ENCODE peak calls at places on chromosomes 12 and 14, in seven cellular contexts. X is heart left ventricle, G is right lobe of liver, U is neural progenitor cell, P is adrenal gland, F is heart right ventricle, R is PC-3. V is an unnamed sample. For H3K4me1, the result is how much of the 10 kb centered on the place peaks cover.

GRCh38 chr12:127108360-127109215 is 1158.4 kb upstream of the TMEM132C start:
- DNase-seq in X (peak), F (peak), R (peak), U (peak), P (peak), G (peak), V (peak)

GRCh38 chr12:28130625-28131598 is 59.3 kb upstream of the CCDC91 start:
- DNase-seq in F (peak), U (no peak), R (peak), X (peak), G (no peak), P (peak), V (peak)

GRCh38 chr14:93954516-93954830 is 21.9 kb downstream of the ASB2 start:
- DNase-seq in R (no peak), G (no peak), U (no peak), F (no peak), P (no peak), X (no peak), V (no peak)

GRCh38 chr12:109577311-109577710 is 3.7 kb downstream of the MVK start:
- DNase-seq in U (no peak), P (no peak), X (no peak), G (no peak), R (no peak), F (no peak), V (no peak)

GRCh38 chr14:69953266-69953905 is 74.2 kb downstream of the SMOC1 start:
- DNase-seq in R (no peak), F (no peak), G (no peak), U (no peak), X (no peak), P (no peak), V (no peak)

GRCh38 chr12:26204612-26205289 is 9.4 kb downstream of the SSPN start:
- DNase-seq in F (no peak), P (no peak), U (no peak), R (no peak), X (no peak), G (no peak), V (no peak)

GRCh38 chr14:74585406-74586335 is 26.4 kb downstream of the LTBP2 start:
- DNase-seq in P (no peak), X (peak), R (no peak), F (no peak), U (no peak), G (no peak), V (no peak)

GRCh38 chr14:56390859-56391258 is 188.7 kb upstream of the TMEM260 start:
- DNase-seq in R (peak), G (no peak), X (no peak), P (no peak), U (no peak), F (no peak), V (peak)

GRCh38 chr14:88181072-88181471 is 142.0 kb downstream of the KCNK10 start:
- DNase-seq in R (peak), U (no peak), G (no peak), F (no peak), X (no peak), P (no peak), V (no peak)

GRCh38 chr12:88946377-88946997 is 366.2 kb upstream of the KITLG start:
- DNase-seq in P (no peak), G (no peak), U (no peak), F (peak), X (peak), R (no peak), V (peak)

GRCh38 chr12:131223791-131224567 is 270.3 kb downstream of the ADGRD1 start:
- DNase-seq in X (no peak), G (no peak), U (no peak), P (no peak), F (no peak), R (peak), V (no peak)

GRCh38 chr12:21656931-21657335 is 709 bp downstream of the LDHB start:
- DNase-seq in P (peak), U (peak), R (peak), F (peak), X (peak), G (no peak), V (peak)

GRCh38 chr12:83864064-83864463 is 1048.5 kb downstream of the SLC6A15 start:
- DNase-seq in G (no peak), U (no peak), P (no peak), F (no peak), X (no peak), R (peak), V (no peak)

GRCh38 chr14:65599375-65599774 is 186.8 kb downstream of the FUT8 start:
- DNase-seq in X (no peak), R (peak), G (no peak), P (no peak), F (no peak), U (no peak), V (no peak)

GRCh38 chr14:31950760-31951637 is 126.1 kb upstream of the ARHGAP5 start:
- DNase-seq in P (no peak), R (peak), X (peak), F (peak), U (peak), G (no peak), V (no peak)

GRCh38 chr14:93072659-93073365 is 42.9 kb downstream of the ITPK1 start:
- DNase-seq in X (no peak), P (no peak), G (no peak), F (no peak), U (no peak), R (no peak), V (no peak)

GRCh38 chr14:97299661-97300060 is 502.5 kb downstream of the VRK1 start:
- DNase-seq in R (no peak), P (no peak), G (no peak), X (no peak), U (peak), F (no peak), V (peak)

GRCh38 chr12:1517007-1517406 is 77.4 kb downstream of the FBXL14 start:
- DNase-seq in F (no peak), P (no peak), U (peak), X (no peak), G (no peak), R (peak), V (peak)

GRCh38 chr14:91330111-91330696 is 85.7 kb upstream of the GPR68 start:
- DNase-seq in G (no peak), R (no peak), P (no peak), F (no peak), U (no peak), X (no peak), V (no peak)

GRCh38 chr14:35355981-35356839 is 48.3 kb downstream of the NFKBIA start:
- DNase-seq in G (peak), U (no peak), P (no peak), X (no peak), R (peak), F (no peak), V (peak)

GRCh38 chr12:114918535-114919233 is 234.7 kb upstream of the TBX3 start:
- DNase-seq in R (peak), X (no peak), P (no peak), U (no peak), F (no peak), G (no peak), V (no peak)

GRCh38 chr14:77258566-77258965 is 12.4 kb downstream of the NGB start:
- DNase-seq in X (no peak), P (no peak), R (no peak), U (no peak), G (no peak), F (no peak), V (no peak)

GRCh38 chr12:88472775-88473174 is 107.5 kb downstream of the KITLG start:
- DNase-seq in G (no peak), P (no peak), F (no peak), R (peak), X (no peak), U (no peak), V (no peak)

GRCh38 chr12:508795-509194 is 49.1 kb downstream of the B4GALNT3 start:
- DNase-seq in U (no peak), P (no peak), G (no peak), F (no peak), X (no peak), R (peak), V (no peak)

GRCh38 chr12:8956073-8956472 is 6.6 kb upstream of the M6PR start:
- DNase-seq in X (no peak), U (no peak), G (no peak), R (no peak), P (no peak), F (no peak), V (no peak)

GRCh38 chr12:130880411-130880885 is 8.6 kb downstream of the RAN start:
- DNase-seq in R (no peak), P (no peak), F (no peak), U (no peak), G (no peak), X (no peak), V (no peak)

GRCh38 chr14:75911883-75912282 is 69.9 kb downstream of the TGFB3 start:
- DNase-seq in G (no peak), R (no peak), P (no peak), U (peak), X (no peak), F (no peak), V (no peak)

DNA sequence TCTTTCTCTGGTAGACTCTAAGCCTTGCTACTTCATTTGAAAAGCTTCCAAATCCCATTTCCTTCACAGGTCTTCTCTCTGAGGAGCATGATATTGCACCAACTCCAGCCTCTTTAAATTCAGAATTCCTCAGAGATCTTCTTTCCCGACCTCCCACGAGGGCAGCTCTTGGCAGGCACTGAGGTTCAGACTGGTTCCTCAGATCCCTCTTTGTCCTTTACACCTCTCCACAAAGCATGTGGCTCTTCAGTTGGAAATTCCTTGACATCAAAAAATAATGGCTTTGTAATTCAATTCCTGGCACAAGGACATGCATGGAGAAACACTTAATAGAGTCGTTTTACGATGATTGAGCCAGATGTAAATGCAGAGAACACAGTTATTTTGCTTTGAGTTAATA is 63.2 kb upstream of the TMX1 start:
- DNase-seq in P (no peak), F (no peak), U (peak), X (no peak), R (no peak), G (no peak), V (peak)
- H3K4me3 ChIP-seq in P (no peak), F (no peak), U (no peak), X (no peak), R (no peak), G (no peak), V (no peak)

GRCh38 chr12:50620975-50621360 is 116.2 kb downstream of the DIP2B start:
- DNase-seq in U (no peak), X (no peak), P (no peak), R (no peak), G (no peak), F (no peak), V (no peak)

GRCh38 chr12:50618864-50619609 is 114.3 kb downstream of the DIP2B start:
- DNase-seq in R (peak), G (no peak), U (no peak), P (peak), X (no peak), F (no peak), V (no peak)

GRCh38 chr12:50619610-50619958 is 114.8 kb downstream of the DIP2B start:
- DNase-seq in R (no peak), X (no peak), F (no peak), P (no peak), U (no peak), G (no peak), V (no peak)

GRCh38 chr12:50621435-50622304 is 116.9 kb downstream of the DIP2B start:
- DNase-seq in X (no peak), U (peak), R (no peak), G (no peak), P (peak), F (no peak), V (peak)

DNA sequence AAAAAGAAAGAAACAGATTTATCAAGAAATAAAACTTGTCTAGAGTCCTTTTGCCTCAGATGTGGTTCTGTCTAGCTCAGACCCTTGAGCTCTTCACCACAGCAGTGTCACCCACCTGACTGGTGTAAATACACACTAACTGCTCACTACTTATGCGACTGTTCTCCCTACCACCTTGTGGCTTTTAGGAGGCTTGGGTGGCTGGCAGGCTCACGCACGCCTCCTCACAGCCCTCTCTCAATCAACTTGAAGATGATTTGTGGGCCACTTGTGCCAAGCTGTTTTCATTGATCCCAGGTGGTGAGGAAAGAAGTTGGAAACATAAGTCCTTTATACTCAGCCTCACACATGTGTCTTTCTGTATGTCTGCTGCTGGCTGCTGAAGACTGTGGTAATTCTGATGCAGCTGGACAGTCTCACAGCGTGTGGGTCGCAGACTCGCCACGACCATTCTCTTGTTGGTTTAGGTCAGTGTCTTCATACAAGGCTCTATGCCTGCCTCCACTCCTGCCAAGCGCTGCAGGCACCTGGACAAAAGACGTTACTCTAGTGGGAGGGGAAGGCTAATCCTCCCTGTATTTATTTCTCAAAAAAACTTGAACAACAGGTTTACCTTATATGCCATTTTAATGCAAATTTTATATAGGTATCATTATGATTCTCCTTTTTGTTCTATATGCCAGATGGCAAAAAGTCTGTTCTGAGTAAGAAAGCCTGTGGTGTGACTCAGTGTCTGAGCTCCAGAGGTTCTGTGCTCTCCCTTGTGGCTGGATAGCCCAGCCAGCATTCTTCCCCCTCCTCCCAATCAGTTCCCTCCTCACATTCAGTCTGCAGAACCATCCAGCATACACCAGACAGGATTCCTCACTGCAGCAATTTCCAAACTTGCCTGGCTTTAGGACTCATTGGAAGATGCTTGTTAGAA is 115.5 kb downstream of the DIP2B start:
- DNase-seq in X (peak), P (peak), R (peak), U (peak), G (no peak), F (no peak), V (peak)
- H3K4me1 ChIP-seq in X (under half), P (half or more), R (under half), U (under half), G (under half), F (under half), V (half or more)

GRCh38 chr14:36604757-36605505 is 22.5 kb upstream of the NKX2-8 start:
- DNase-seq in G (no peak), P (peak), F (peak), R (peak), U (peak), X (no peak), V (peak)

GRCh38 chr14:36600431-36600830 is 18.0 kb upstream of the NKX2-8 start:
- DNase-seq in X (no peak), P (no peak), G (no peak), U (peak), F (no peak), R (no peak), V (no peak)

GRCh38 chr14:36605506-36605857 is 23.1 kb upstream of the NKX2-8 start:
- DNase-seq in U (no peak), F (no peak), P (no peak), R (peak), X (no peak), G (no peak), V (peak)
- TF ChIP-seq CTCF in U (peak), F (no peak), P (no peak), R (no peak), X (no peak), G (no peak), V (no peak)

DNA sequence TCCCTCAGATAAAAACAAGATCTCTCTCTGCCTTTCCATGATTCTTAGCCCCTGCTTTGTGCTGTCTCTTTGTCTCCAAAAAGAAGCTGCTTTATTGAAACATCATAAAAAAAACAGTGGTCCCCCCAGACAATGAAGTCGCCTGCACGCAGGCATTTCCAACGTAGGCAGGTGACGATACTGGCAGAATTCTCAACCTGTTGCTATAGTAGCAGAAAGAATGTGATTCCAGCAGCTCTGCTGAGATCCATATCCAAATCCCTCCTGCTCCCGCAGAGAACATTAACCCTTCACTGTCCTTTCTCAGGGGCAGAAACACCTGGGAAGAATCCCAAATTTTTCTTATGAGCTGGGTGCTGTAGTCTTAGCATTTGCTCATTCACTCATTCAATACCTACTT is 84.8 kb downstream of the STON2 start:
- DNase-seq in G (no peak), U (peak), P (no peak), X (no peak), R (no peak), F (no peak), V (no peak)
- H3K4me3 ChIP-seq in G (no peak), U (peak), P (no peak), X (no peak), R (no peak), F (no peak), V (no peak)

DNA sequence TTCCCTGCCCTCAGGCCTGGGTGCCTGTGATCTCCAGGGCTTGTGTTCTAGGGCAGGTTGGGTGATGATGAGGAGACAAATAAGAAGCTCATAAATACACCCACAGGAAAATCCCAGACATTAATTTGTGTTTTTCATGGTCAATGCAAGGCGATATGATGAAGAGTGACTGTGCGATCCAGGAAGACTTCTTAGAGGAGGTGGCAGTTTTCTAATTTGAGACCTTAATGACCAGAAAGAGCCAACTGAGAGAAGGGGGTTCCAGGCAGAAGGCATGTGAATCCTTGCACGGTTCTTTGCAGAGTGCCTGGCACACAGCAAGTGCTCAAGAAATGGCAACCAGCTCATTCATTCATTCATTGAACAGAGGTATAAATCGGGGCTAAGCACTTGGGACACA is 128.1 kb downstream of the AACS start:
- DNase-seq in U (no peak), R (no peak), P (no peak), G (no peak), F (no peak), X (no peak), V (no peak)
- H3K4me1 ChIP-seq in U (under half), R (under half), P (under half), G (under half), F (under half), X (under half), V (under half)

V was measured in A673.